ENCODE peak calls at places on chromosomes 6 and 20, in four cellular contexts. One of them, this sample, is unnamed.

GRCh38 chr20:59636791-59637370 is 32.5 kb downstream of the PHACTR3 start:
- DNase-seq in activated CD4-positive, CD25-positive, alpha-beta regulatory T cell treated with anti-CD3 and anti-CD28 coated beads, Interleukin-2, amount 50 U/mL, for 72 hours: no peak
- DNase-seq in posterior cingulate gyrus: no peak
- DNase-seq in Caki2: no peak
- DNase-seq in this sample: no peak

GRCh38 chr6:14092301-14092700 is 25.3 kb upstream of the CD83 start:
- DNase-seq in activated CD4-positive, CD25-positive, alpha-beta regulatory T cell treated with anti-CD3 and anti-CD28 coated beads, Interleukin-2, amount 50 U/mL, for 72 hours: no peak
- DNase-seq in posterior cingulate gyrus: no peak
- DNase-seq in Caki2: no peak
- DNase-seq in this sample: no peak

GRCh38 chr6:170091639-170092579 is 199.0 kb downstream of the DLL1 start:
- DNase-seq in activated CD4-positive, CD25-positive, alpha-beta regulatory T cell treated with anti-CD3 and anti-CD28 coated beads, Interleukin-2, amount 50 U/mL, for 72 hours: peak
- DNase-seq in posterior cingulate gyrus: peak
- DNase-seq in Caki2: no peak
- DNase-seq in this sample: no peak

GRCh38 chr6:169363590-169363989 is 109.9 kb upstream of the THBS2 start:
- DNase-seq in activated CD4-positive, CD25-positive, alpha-beta regulatory T cell treated with anti-CD3 and anti-CD28 coated beads, Interleukin-2, amount 50 U/mL, for 72 hours: no peak
- DNase-seq in posterior cingulate gyrus: peak
- DNase-seq in Caki2: no peak
- DNase-seq in this sample: no peak

GRCh38 chr20:48983423-48984400 is 62.2 kb downstream of the ARFGEF2 start:
- DNase-seq in activated CD4-positive, CD25-positive, alpha-beta regulatory T cell treated with anti-CD3 and anti-CD28 coated beads, Interleukin-2, amount 50 U/mL, for 72 hours: no peak
- DNase-seq in posterior cingulate gyrus: no peak
- DNase-seq in Caki2: peak
- DNase-seq in this sample: no peak

GRCh38 chr6:25889877-25890853 is 16.1 kb upstream of the SLC17A3 start:
- DNase-seq in activated CD4-positive, CD25-positive, alpha-beta regulatory T cell treated with anti-CD3 and anti-CD28 coated beads, Interleukin-2, amount 50 U/mL, for 72 hours: no peak
- DNase-seq in posterior cingulate gyrus: no peak
- DNase-seq in Caki2: peak
- DNase-seq in this sample: no peak

GRCh38 chr20:37358366-37359150 is 12.6 kb downstream of the SRC start:
- DNase-seq in activated CD4-positive, CD25-positive, alpha-beta regulatory T cell treated with anti-CD3 and anti-CD28 coated beads, Interleukin-2, amount 50 U/mL, for 72 hours: peak
- DNase-seq in posterior cingulate gyrus: peak
- DNase-seq in Caki2: no peak
- DNase-seq in this sample: no peak

GRCh38 chr20:41183831-41184230 is 46.5 kb downstream of the PLCG1 start:
- DNase-seq in activated CD4-positive, CD25-positive, alpha-beta regulatory T cell treated with anti-CD3 and anti-CD28 coated beads, Interleukin-2, amount 50 U/mL, for 72 hours: no peak
- DNase-seq in posterior cingulate gyrus: peak
- DNase-seq in Caki2: no peak
- DNase-seq in this sample: no peak

GRCh38 chr20:58892126-58892931 is 39.8 kb downstream of the GNAS start:
- DNase-seq in activated CD4-positive, CD25-positive, alpha-beta regulatory T cell treated with anti-CD3 and anti-CD28 coated beads, Interleukin-2, amount 50 U/mL, for 72 hours: peak
- DNase-seq in posterior cingulate gyrus: peak
- DNase-seq in Caki2: peak
- DNase-seq in this sample: no peak

GRCh38 chr6:56279346-56280080 is 32.1 kb upstream of the COL21A1 start:
- DNase-seq in activated CD4-positive, CD25-positive, alpha-beta regulatory T cell treated with anti-CD3 and anti-CD28 coated beads, Interleukin-2, amount 50 U/mL, for 72 hours: no peak
- DNase-seq in posterior cingulate gyrus: no peak
- DNase-seq in Caki2: peak
- DNase-seq in this sample: no peak

GRCh38 chr20:44851545-44851944 is 34.0 kb upstream of the YWHAB start:
- DNase-seq in activated CD4-positive, CD25-positive, alpha-beta regulatory T cell treated with anti-CD3 and anti-CD28 coated beads, Interleukin-2, amount 50 U/mL, for 72 hours: no peak
- DNase-seq in posterior cingulate gyrus: no peak
- DNase-seq in Caki2: no peak
- DNase-seq in this sample: no peak

GRCh38 chr20:20338133-20338730 is 29.7 kb upstream of the INSM1 start:
- DNase-seq in activated CD4-positive, CD25-positive, alpha-beta regulatory T cell treated with anti-CD3 and anti-CD28 coated beads, Interleukin-2, amount 50 U/mL, for 72 hours: no peak
- DNase-seq in posterior cingulate gyrus: peak
- DNase-seq in Caki2: no peak
- DNase-seq in this sample: no peak

GRCh38 chr6:135334169-135334568 is 153.1 kb downstream of the MYB start:
- DNase-seq in activated CD4-positive, CD25-positive, alpha-beta regulatory T cell treated with anti-CD3 and anti-CD28 coated beads, Interleukin-2, amount 50 U/mL, for 72 hours: no peak
- DNase-seq in posterior cingulate gyrus: no peak
- DNase-seq in Caki2: no peak
- DNase-seq in this sample: no peak

GRCh38 chr20:663315-664090 is 10.5 kb upstream of the SRXN1 start:
- DNase-seq in activated CD4-positive, CD25-positive, alpha-beta regulatory T cell treated with anti-CD3 and anti-CD28 coated beads, Interleukin-2, amount 50 U/mL, for 72 hours: no peak
- DNase-seq in posterior cingulate gyrus: peak
- DNase-seq in Caki2: no peak
- DNase-seq in this sample: no peak

GRCh38 chr20:51346686-51347485 is 195.6 kb downstream of the NFATC2 start:
- DNase-seq in activated CD4-positive, CD25-positive, alpha-beta regulatory T cell treated with anti-CD3 and anti-CD28 coated beads, Interleukin-2, amount 50 U/mL, for 72 hours: no peak
- DNase-seq in posterior cingulate gyrus: no peak
- DNase-seq in Caki2: no peak
- DNase-seq in this sample: no peak

GRCh38 chr6:53465732-53466131 is 79.2 kb downstream of the GCLC start:
- DNase-seq in activated CD4-positive, CD25-positive, alpha-beta regulatory T cell treated with anti-CD3 and anti-CD28 coated beads, Interleukin-2, amount 50 U/mL, for 72 hours: no peak
- DNase-seq in posterior cingulate gyrus: no peak
- DNase-seq in Caki2: no peak
- DNase-seq in this sample: no peak

GRCh38 chr6:3383525-3383924 is 73.3 kb downstream of the SLC22A23 start:
- DNase-seq in activated CD4-positive, CD25-positive, alpha-beta regulatory T cell treated with anti-CD3 and anti-CD28 coated beads, Interleukin-2, amount 50 U/mL, for 72 hours: no peak
- DNase-seq in posterior cingulate gyrus: no peak
- DNase-seq in Caki2: peak
- DNase-seq in this sample: no peak

GRCh38 chr6:129440691-129441090 is 269.3 kb downstream of the ARHGAP18 start:
- DNase-seq in activated CD4-positive, CD25-positive, alpha-beta regulatory T cell treated with anti-CD3 and anti-CD28 coated beads, Interleukin-2, amount 50 U/mL, for 72 hours: no peak
- DNase-seq in posterior cingulate gyrus: peak
- DNase-seq in Caki2: no peak
- DNase-seq in this sample: no peak

GRCh38 chr6:48541669-48542068 is 430.7 kb upstream of the PTCHD4 start:
- DNase-seq in activated CD4-positive, CD25-positive, alpha-beta regulatory T cell treated with anti-CD3 and anti-CD28 coated beads, Interleukin-2, amount 50 U/mL, for 72 hours: no peak
- DNase-seq in posterior cingulate gyrus: no peak
- DNase-seq in Caki2: no peak
- DNase-seq in this sample: no peak

GRCh38 chr6:151232899-151233298 is 6.9 kb upstream of the AKAP12 start:
- DNase-seq in activated CD4-positive, CD25-positive, alpha-beta regulatory T cell treated with anti-CD3 and anti-CD28 coated beads, Interleukin-2, amount 50 U/mL, for 72 hours: no peak
- DNase-seq in posterior cingulate gyrus: no peak
- DNase-seq in Caki2: no peak
- DNase-seq in this sample: no peak

GRCh38 chr20:62820208-62820961 is 3.5 kb downstream of the COL9A3 start:
- DNase-seq in activated CD4-positive, CD25-positive, alpha-beta regulatory T cell treated with anti-CD3 and anti-CD28 coated beads, Interleukin-2, amount 50 U/mL, for 72 hours: no peak
- DNase-seq in posterior cingulate gyrus: no peak
- DNase-seq in Caki2: no peak
- DNase-seq in this sample: no peak

GRCh38 chr6:101146389-101146788 is 247.1 kb upstream of the GRIK2 start:
- DNase-seq in activated CD4-positive, CD25-positive, alpha-beta regulatory T cell treated with anti-CD3 and anti-CD28 coated beads, Interleukin-2, amount 50 U/mL, for 72 hours: no peak
- DNase-seq in posterior cingulate gyrus: no peak
- DNase-seq in Caki2: no peak
- DNase-seq in this sample: no peak